ENCODE peak calls at places on chromosomes 1 and 21, in nine cellular contexts. R is Karpas-422; U is fibroblast of lung; M is uterus; I is pancreas; V is body of pancreas; X is upper lobe of right lung; G is CD8-positive, alpha-beta T cell; A is brain microvascular endothelial cell. Z is an unnamed sample.

GRCh38 chr21:44006656-44007055 is 5.5 kb upstream of the TRAPPC10 start:
- DNase-seq in R (no peak), U (peak; percentile 94), M (peak; percentile 79), I (no peak), V (peak; percentile 28), X (no peak), G (no peak), A (peak; percentile 52), Z (peak; percentile 49)

GRCh38 chr1:67429011-67429527 is 1.1 kb downstream of the SERBP1 start:
- DNase-seq in R (peak; percentile 75), U (peak; percentile 18), M (no peak), I (no peak), V (no peak), X (no peak), G (peak; percentile 28), A (no peak), Z (no peak)

GRCh38 chr1:221164029-221164428 is 284.8 kb downstream of the HLX start:
- DNase-seq in R (no peak), U (peak; percentile 59), M (no peak), I (no peak), V (no peak), X (no peak), G (no peak), A (no peak), Z (no peak)

GRCh38 chr21:42411197-42411869 is 7.6 kb downstream of the UBASH3A start:
- DNase-seq in R (peak; percentile 77), U (no peak), M (no peak), I (no peak), V (no peak), X (peak; percentile 16), G (peak; percentile 46), A (no peak), Z (no peak)

GRCh38 chr1:205703072-205703471 is 22.8 kb upstream of the SLC45A3 start:
- DNase-seq in R (no peak), U (no peak), M (no peak), I (no peak), V (no peak), X (no peak), G (no peak), A (no peak), Z (no peak)

GRCh38 chr1:151968058-151968457 is 25.6 kb downstream of the S100A10 start:
- DNase-seq in R (peak; percentile 86), U (peak; percentile 43), M (no peak), I (no peak), V (peak; percentile 47), X (no peak), G (peak; percentile 59), A (peak; percentile 43), Z (no peak)

GRCh38 chr1:162135271-162135775 is 65.8 kb downstream of the NOS1AP start:
- DNase-seq in R (no peak), U (no peak), M (no peak), I (no peak), V (no peak), X (no peak), G (no peak), A (no peak), Z (no peak)

GRCh38 chr1:188325211-188325610 is 1496.5 kb downstream of the PLA2G4A start:
- DNase-seq in R (no peak), U (no peak), M (no peak), I (no peak), V (no peak), X (no peak), G (no peak), A (no peak), Z (no peak)

GRCh38 chr1:116433283-116434257 is 60.5 kb downstream of the ATP1A1 start:
- DNase-seq in R (no peak), U (peak; percentile 78), M (no peak), I (no peak), V (peak; percentile 74), X (no peak), G (no peak), A (peak; percentile 53), Z (peak; percentile 45)

GRCh38 chr1:75392278-75392677 is 218.6 kb downstream of the SLC44A5 start:
- DNase-seq in R (no peak), U (peak; percentile 10), M (no peak), I (no peak), V (no peak), X (no peak), G (no peak), A (no peak), Z (no peak)

GRCh38 chr1:246836169-246836568 is 95.6 kb downstream of the AHCTF1 start:
- DNase-seq in R (no peak), U (peak; percentile 36), M (no peak), I (no peak), V (no peak), X (no peak), G (no peak), A (peak; percentile 6), Z (peak; percentile 5)

GRCh38 chr1:154306151-154306550 is 14.7 kb upstream of the AQP10 start:
- DNase-seq in R (no peak), U (peak; percentile 71), M (no peak), I (no peak), V (no peak), X (no peak), G (no peak), A (no peak), Z (no peak)

GRCh38 chr1:10730985-10731384 is 65.5 kb downstream of the CASZ1 start:
- DNase-seq in R (no peak), U (peak; percentile 84), M (no peak), I (no peak), V (no peak), X (no peak), G (no peak), A (peak; percentile 67), Z (no peak)

GRCh38 chr1:11736746-11737639 is 1.1 kb downstream of the AGTRAP start:
- DNase-seq in R (peak; percentile 73), U (peak; percentile 80), M (peak; percentile 63), I (no peak), V (peak; percentile 56), X (peak; percentile 83), G (peak; percentile 58), A (peak; percentile 63), Z (peak; percentile 68)

GRCh38 chr1:96820111-96820510 is 98.5 kb downstream of the PTBP2 start:
- DNase-seq in R (no peak), U (peak; percentile 7), M (no peak), I (no peak), V (no peak), X (no peak), G (no peak), A (no peak), Z (no peak)

GRCh38 chr1:230542054-230542453 is 100.2 kb upstream of the COG2 start:
- DNase-seq in R (no peak), U (peak; percentile 85), M (no peak), I (no peak), V (no peak), X (no peak), G (no peak), A (peak; percentile 92), Z (peak; percentile 21)

GRCh38 chr1:178614286-178614685 is 101.4 kb downstream of the TEX35 start:
- DNase-seq in R (no peak), U (no peak), M (no peak), I (no peak), V (no peak), X (no peak), G (no peak), A (no peak), Z (no peak)

GRCh38 chr21:45455321-45456013 is 50.5 kb downstream of the COL18A1 start:
- DNase-seq in R (no peak), U (peak; percentile 55), M (no peak), I (no peak), V (peak; percentile 50), X (no peak), G (peak; percentile 19), A (no peak), Z (peak; percentile 51)

GRCh38 chr1:240005997-240006650 is 85.6 kb upstream of the FMN2 start:
- DNase-seq in R (no peak), U (no peak), M (no peak), I (no peak), V (no peak), X (no peak), G (no peak), A (no peak), Z (no peak)

GRCh38 chr1:202644219-202645096 is 65.8 kb downstream of the SYT2 start:
- DNase-seq in R (no peak), U (no peak), M (no peak), I (no peak), V (no peak), X (no peak), G (no peak), A (no peak), Z (no peak)

GRCh38 chr1:202642212-202642611 is 68.0 kb downstream of the SYT2 start:
- DNase-seq in R (no peak), U (no peak), M (no peak), I (no peak), V (no peak), X (no peak), G (no peak), A (no peak), Z (no peak)

GRCh38 chr1:202645097-202645476 is 65.2 kb downstream of the SYT2 start:
- DNase-seq in R (no peak), U (no peak), M (no peak), I (no peak), V (no peak), X (no peak), G (no peak), A (no peak), Z (no peak)

GRCh38 chr1:202643397-202644218 is 66.6 kb downstream of the SYT2 start:
- DNase-seq in R (no peak), U (no peak), M (no peak), I (peak; percentile 67), V (peak; percentile 21), X (no peak), G (no peak), A (no peak), Z (peak; percentile 16)

GRCh38 chr1:202642619-202643291 is 67.5 kb downstream of the SYT2 start:
- DNase-seq in R (no peak), U (no peak), M (no peak), I (peak; percentile 58), V (no peak), X (no peak), G (no peak), A (no peak), Z (no peak)
- H3K4me3 ChIP-seq in R (no peak overlapping the region), U (no peak overlapping the region), M (peak overlapping the region; percentile 26), I (peak overlapping the region; percentile 3), V (no peak overlapping the region), X (peak overlapping the region; percentile 31), G (no peak overlapping the region), A (no peak overlapping the region), Z (no peak overlapping the region)

GRCh38 chr1:26848499-26848898 is 14.4 kb upstream of the SFN start:
- DNase-seq in R (no peak), U (no peak), M (no peak), I (no peak), V (no peak), X (no peak), G (no peak), A (no peak), Z (no peak)
- H3K36me3 ChIP-seq in R (peaks cover 6% of the 10 kb centered on the region), U (peaks cover 17% of the 10 kb centered on the region), M (no peaks in the 10 kb centered on the region), I (peaks cover 23% of the 10 kb centered on the region), V (no peaks in the 10 kb centered on the region), X (peaks cover 76% of the 10 kb centered on the region), G (peaks cover 59% of the 10 kb centered on the region), A (peaks cover 36% of the 10 kb centered on the region), Z (peaks cover 35% of the 10 kb centered on the region)

GRCh38 chr1:40218333-40218732 is 29.4 kb upstream of the TMCO2 start:
- DNase-seq in R (no peak), U (no peak), M (no peak), I (no peak), V (no peak), X (no peak), G (no peak), A (no peak), Z (no peak)
- H3K27me3 ChIP-seq in R (no peaks in the 10 kb centered on the region), U (no peaks in the 10 kb centered on the region), M (no peaks in the 10 kb centered on the region), I (no peaks in the 10 kb centered on the region), V (no peaks in the 10 kb centered on the region), X (no peaks in the 10 kb centered on the region), G (no peaks in the 10 kb centered on the region), A (no peaks in the 10 kb centered on the region), Z (no peaks in the 10 kb centered on the region)

GRCh38 chr1:183278736-183279591 is 92.9 kb downstream of the LAMC2 start:
- DNase-seq in R (peak; percentile 35), U (peak; percentile 89), M (no peak), I (no peak), V (no peak), X (no peak), G (no peak), A (peak; percentile 60), Z (peak; percentile 82)
- H3K4me3 ChIP-seq in R (no peak overlapping the region), U (no peak overlapping the region), M (no peak overlapping the region), I (no peak overlapping the region), V (no peak overlapping the region), X (no peak overlapping the region), G (no peak overlapping the region), A (no peak overlapping the region), Z (no peak overlapping the region)

Z was measured in MG63.